ENCODE peak calls at places on chromosome 4, in seven cellular contexts. Z is Karpas-422, N is stomach, S is neuronal stem cell, F is heart right ventricle, M is choroid plexus epithelial cell, V is coronary artery. R is an unnamed sample.

GRCh38 chr4:79273918-79274317 is 51.9 kb downstream of the NAA11 start:
- DNase-seq in F (peak), S (no peak), Z (no peak), V (no peak), N (no peak), M (no peak), R (no peak)

GRCh38 chr4:2940267-2941137 is 22.7 kb downstream of the NOP14 start:
- DNase-seq in S (no peak), M (no peak), V (peak), N (no peak), Z (no peak), F (no peak), R (no peak)

GRCh38 chr4:105520819-105521790 is 31.3 kb upstream of the ARHGEF38 start:
- DNase-seq in M (peak), V (no peak), F (peak), N (peak), Z (peak), S (peak), R (peak)

GRCh38 chr4:154998773-154999172 is 209.7 kb upstream of the NPY2R start:
- DNase-seq in Z (no peak), S (no peak), N (no peak), M (no peak), V (no peak), F (no peak), R (no peak)

GRCh38 chr4:8133897-8134542 is 24.6 kb downstream of the ABLIM2 start:
- DNase-seq in Z (no peak), S (no peak), F (no peak), M (no peak), V (no peak), N (no peak), R (no peak)

GRCh38 chr4:46993075-46994006 is at the start of gene GABRA4:
- DNase-seq in V (no peak), M (peak), F (peak), N (no peak), Z (no peak), S (peak), R (no peak)

GRCh38 chr4:169492436-169493163 is 119.8 kb downstream of the NEK1 start:
- DNase-seq in S (peak), Z (peak), F (no peak), M (peak), V (no peak), N (peak), R (peak)

GRCh38 chr4:26273308-26273980 is 47.4 kb upstream of the RBPJ start:
- DNase-seq in S (no peak), V (no peak), M (no peak), Z (no peak), N (no peak), F (peak), R (no peak)

GRCh38 chr4:121653214-121653613 is 43.6 kb downstream of the ANXA5 start:
- DNase-seq in Z (no peak), N (no peak), M (no peak), F (no peak), S (no peak), V (no peak), R (no peak)

GRCh38 chr4:2788101-2788500 is 4.8 kb upstream of the SH3BP2 start:
- DNase-seq in V (no peak), Z (no peak), S (no peak), F (no peak), N (no peak), M (no peak), R (no peak)

GRCh38 chr4:22496165-22496813 is 19.6 kb downstream of the ADGRA3 start:
- DNase-seq in N (no peak), S (no peak), Z (no peak), F (no peak), M (no peak), V (no peak), R (no peak)

GRCh38 chr4:122921971-122922876 is at the start of gene NUDT6:
- DNase-seq in F (peak), Z (peak), S (peak), N (peak), M (peak), V (peak), R (no peak)

GRCh38 chr4:152408514-152409327 is 127.2 kb downstream of the FBXW7 start:
- DNase-seq in F (no peak), S (peak), V (no peak), N (no peak), M (peak), Z (peak), R (peak)

GRCh38 chr4:110970642-110971041 is 347.8 kb upstream of the PITX2 start:
- DNase-seq in F (no peak), S (peak), N (peak), M (peak), Z (peak), V (no peak), R (peak)

GRCh38 chr4:100633269-100633668 is 115.4 kb upstream of the EMCN start:
- DNase-seq in M (no peak), Z (no peak), V (no peak), N (no peak), F (no peak), S (no peak), R (no peak)

GRCh38 chr4:100430441-100430840 is 87.4 kb downstream of the EMCN start:
- DNase-seq in S (no peak), V (no peak), Z (no peak), N (no peak), F (no peak), M (no peak), R (peak)

GRCh38 chr4:150987204-150987603 is 27.9 kb downstream of the LRBA start:
- DNase-seq in N (no peak), M (no peak), Z (no peak), S (no peak), V (no peak), F (no peak), R (no peak)

GRCh38 chr4:107692197-107692596 is 27.8 kb downstream of the PAPSS1 start:
- DNase-seq in M (no peak), V (no peak), S (no peak), F (no peak), Z (no peak), N (no peak), R (peak)

GRCh38 chr4:27684501-27685077 is 823.9 kb downstream of the STIM2 start:
- DNase-seq in S (peak), Z (peak), M (peak), F (peak), V (no peak), N (peak), R (peak)

GRCh38 chr4:7838136-7838782 is 101.4 kb downstream of the AFAP1 start:
- DNase-seq in S (no peak), V (peak), Z (peak), F (no peak), N (no peak), M (no peak), R (no peak)

GRCh38 chr4:151358266-151358665 is 32.9 kb upstream of the SH3D19 start:
- DNase-seq in Z (no peak), S (no peak), F (peak), V (no peak), M (no peak), N (no peak), R (no peak)

GRCh38 chr4:187380181-187380581 is 615.4 kb upstream of the ZFP42 start:
- DNase-seq in F (no peak), Z (peak), M (peak), N (no peak), S (no peak), V (no peak), R (peak)

GRCh38 chr4:635851-636627 is 10.7 kb downstream of the PDE6B start:
- DNase-seq in F (no peak), Z (no peak), N (no peak), V (no peak), S (no peak), M (no peak), R (no peak)

GRCh38 chr4:51831133-51831532 is 11.8 kb upstream of the DCUN1D4 start:
- DNase-seq in F (peak), N (peak), S (peak), V (no peak), Z (peak), M (peak), R (peak)

GRCh38 chr4:170884965-170885583 is 795.3 kb upstream of the AADAT start:
- DNase-seq in M (no peak), V (no peak), S (no peak), F (no peak), Z (no peak), N (no peak), R (no peak)
- H3K4me3 ChIP-seq in M (no peak), V (no peak), S (no peak), F (no peak), Z (no peak), N (no peak), R (no peak)

GRCh38 chr4:173500841-173501591 is 29.0 kb downstream of the HAND2 start:
- DNase-seq in S (no peak), Z (no peak), V (no peak), M (no peak), N (no peak), F (no peak), R (no peak)
- H3K4me3 ChIP-seq in S (peak), Z (no peak), V (peak), M (peak), N (peak), F (peak), R (no peak)

DNA sequence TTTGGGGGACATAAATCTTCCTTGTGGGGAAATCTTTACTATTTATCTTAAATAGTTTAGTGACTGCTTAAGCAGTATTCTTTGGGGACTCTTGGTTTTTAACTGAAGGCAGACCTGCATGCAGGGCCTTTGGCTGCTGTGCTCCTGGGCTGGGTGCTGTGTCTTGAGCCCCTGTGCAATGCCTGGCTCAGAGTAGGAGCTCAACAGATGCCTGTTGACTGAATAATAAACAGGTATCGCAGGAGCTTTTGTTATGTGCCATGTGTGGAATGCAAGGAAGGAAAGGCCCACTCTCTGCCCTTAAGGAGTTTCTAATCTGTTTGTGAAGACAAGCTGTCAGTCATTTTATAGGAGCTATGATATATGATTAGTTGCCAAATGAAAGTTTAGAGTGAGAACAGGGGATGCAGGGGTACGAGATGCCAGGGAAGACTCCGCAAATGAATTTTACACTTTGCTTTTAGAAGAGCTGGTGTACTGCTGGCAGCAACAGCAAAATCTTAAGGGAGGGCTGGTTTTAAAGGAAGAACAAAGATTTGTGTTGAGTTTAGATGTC is 6.7 kb downstream of the GAB1 start:
- DNase-seq in S (no peak), F (no peak), Z (no peak), M (no peak), N (no peak), V (no peak), R (no peak)
- H3K4me3 ChIP-seq in S (no peak), F (no peak), Z (no peak), M (no peak), N (no peak), V (peak), R (no peak)

DNA sequence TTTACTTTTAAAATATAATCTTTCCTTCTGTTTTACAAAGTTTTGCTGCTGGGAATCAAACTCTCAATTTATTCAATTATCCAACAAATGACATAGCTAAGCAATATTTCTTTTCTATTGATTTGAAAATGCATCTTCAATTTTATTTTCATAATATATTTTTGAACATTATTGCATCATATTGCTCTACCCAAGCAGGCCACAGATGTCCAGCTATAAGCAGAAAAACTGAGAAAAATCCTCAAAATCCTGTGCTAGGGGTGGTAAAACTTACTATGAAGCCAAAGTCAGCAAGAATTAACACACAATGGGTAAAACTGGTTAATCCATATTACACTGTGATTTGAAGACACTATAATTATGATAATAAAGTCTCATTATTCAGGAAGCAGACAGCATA is 5.0 kb downstream of the TIFA start:
- DNase-seq in S (no peak), F (no peak), M (no peak), V (no peak), Z (no peak), N (no peak), R (no peak)
- H3K4me3 ChIP-seq in S (no peak), F (no peak), M (no peak), V (no peak), Z (peak), N (no peak), R (no peak)

DNA sequence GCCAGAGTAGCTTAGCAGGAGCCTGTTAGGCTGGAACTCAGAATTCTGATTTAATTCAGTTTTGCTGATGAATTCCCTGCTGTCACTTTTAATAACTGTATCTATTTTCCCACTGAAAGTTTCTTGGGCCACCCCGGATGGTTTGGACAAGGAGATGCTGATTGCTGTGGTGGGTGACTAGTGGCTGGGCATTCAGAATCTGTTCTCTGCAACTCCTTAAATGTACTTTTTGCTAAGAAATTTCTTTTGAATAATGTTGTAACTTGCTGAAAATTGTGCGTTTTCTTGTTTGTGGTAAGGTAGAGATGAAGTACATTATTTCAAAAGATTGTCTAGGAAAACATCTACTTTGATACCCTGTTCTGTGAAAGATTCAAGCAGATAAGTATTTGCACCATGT is 2.4 kb downstream of the TLL1 start:
- DNase-seq in Z (no peak), V (no peak), S (no peak), N (no peak), M (no peak), F (no peak), R (no peak)
- H3K4me3 ChIP-seq in Z (no peak), V (no peak), S (no peak), N (no peak), M (no peak), F (peak), R (no peak)

R was measured in Jurkat, Clone E6-1.